ENCODE peak calls at places on chromosomes 3 and 15, in seven cellular contexts. R is activated CD8-positive, alpha-beta memory T cell treated with anti-CD3 and anti-CD28 coated beads for 48 hours; L is NK-92 treated with Interleukin-12 subunit alpha and Interleukin-12 subunit beta, amount 100 ng/mL, for 24 hours; M is stimulated activated CD8-positive, alpha-beta memory T cell treated with anti-CD3 and anti-CD28 coated beads, Interleukin-4, amount 100 ng/mL, for 24 hours; S is HCEC 1CT; K is activated CD4-positive, CD25-positive, alpha-beta regulatory T cell; C is NCI-H1092. Q is an unnamed sample.

GRCh38 chr3:8538904-8539303 is 37.3 kb downstream of the LMCD1 start:
- DNase-seq in R (no peak), L (no peak), M (no peak), S (peak; percentile 47), K (no peak), C (no peak), Q (peak; percentile 53)

GRCh38 chr3:129507181-129507831 is 21.1 kb upstream of the RHO start:
- DNase-seq in R (no peak), L (no peak), M (no peak), S (no peak), K (no peak), C (peak; percentile 43), Q (no peak)

GRCh38 chr3:49013738-49014660 is 4.4 kb downstream of the DALRD3 start:
- DNase-seq in R (no peak), L (no peak), M (no peak), S (no peak), K (peak; percentile 37), C (no peak), Q (no peak)

GRCh38 chr15:27694506-27695077 is 404.5 kb downstream of the OCA2 start:
- DNase-seq in R (no peak), L (no peak), M (no peak), S (no peak), K (no peak), C (no peak), Q (no peak)

GRCh38 chr15:62895905-62896316 is 146.6 kb upstream of the TPM1 start:
- DNase-seq in R (no peak), L (no peak), M (no peak), S (peak; percentile 87), K (no peak), C (no peak), Q (peak; percentile 75)

GRCh38 chr3:23829242-23829934 is 23.6 kb downstream of the UBE2E1 start:
- DNase-seq in R (no peak), L (no peak), M (no peak), S (no peak), K (no peak), C (no peak), Q (no peak)

GRCh38 chr3:123383101-123384053 is 65.5 kb downstream of the ADCY5 start:
- DNase-seq in R (no peak), L (no peak), M (no peak), S (peak; percentile 65), K (no peak), C (no peak), Q (no peak)

GRCh38 chr3:60056394-60056793 is 1006.6 kb upstream of the CFAP20DC start:
- DNase-seq in R (no peak), L (no peak), M (no peak), S (no peak), K (no peak), C (no peak), Q (no peak)

GRCh38 chr15:65323071-65323511 is 18.6 kb downstream of the RNU5B-1 start:
- DNase-seq in R (no peak), L (no peak), M (no peak), S (no peak), K (no peak), C (peak; percentile 89), Q (peak; percentile 41)

GRCh38 chr15:88430051-88430450 is 37.1 kb downstream of the MRPL46 start:
- DNase-seq in R (no peak), L (no peak), M (no peak), S (no peak), K (no peak), C (no peak), Q (no peak)

GRCh38 chr3:184583345-184584000 is 21.9 kb downstream of the EPHB3 start:
- DNase-seq in R (no peak), L (no peak), M (no peak), S (no peak), K (no peak), C (no peak), Q (no peak)

GRCh38 chr3:172103724-172104123 is 64.3 kb downstream of the FNDC3B start:
- DNase-seq in R (no peak), L (no peak), M (no peak), S (peak; percentile 70), K (no peak), C (no peak), Q (peak; percentile 52)

GRCh38 chr3:61414456-61414855 is 146.9 kb upstream of the PTPRG start:
- DNase-seq in R (no peak), L (no peak), M (no peak), S (no peak), K (no peak), C (no peak), Q (no peak)

GRCh38 chr3:20622304-20622703 is 436.3 kb upstream of the SGO1 start:
- DNase-seq in R (no peak), L (no peak), M (no peak), S (peak; percentile 49), K (no peak), C (no peak), Q (no peak)

GRCh38 chr3:182500294-182500693 is 293.0 kb upstream of the ATP11B start:
- DNase-seq in R (no peak), L (no peak), M (no peak), S (no peak), K (no peak), C (no peak), Q (no peak)

GRCh38 chr3:38049358-38050126 is 10.5 kb downstream of the DLEC1 start:
- DNase-seq in R (no peak), L (no peak), M (no peak), S (no peak), K (no peak), C (no peak), Q (no peak)

GRCh38 chr3:2921903-2922302 is 188.3 kb downstream of the IL5RA start:
- DNase-seq in R (no peak), L (no peak), M (no peak), S (no peak), K (no peak), C (no peak), Q (peak; percentile 2)

GRCh38 chr3:159305017-159305416 is 503.2 kb downstream of the MFSD1 start:
- DNase-seq in R (no peak), L (no peak), M (no peak), S (no peak), K (no peak), C (no peak), Q (no peak)

GRCh38 chr3:112818289-112818688 is 28.4 kb downstream of the CD200R1L start:
- DNase-seq in R (no peak), L (peak; percentile 21), M (no peak), S (peak; percentile 72), K (no peak), C (no peak), Q (no peak)

GRCh38 chr3:196868297-196868661 is 559 bp downstream of the SENP5 start:
- DNase-seq in R (no peak), L (no peak), M (no peak), S (peak; percentile 30), K (no peak), C (peak; percentile 3), Q (no peak)

GRCh38 chr3:67109651-67110204 is 111.6 kb downstream of the KBTBD8 start:
- DNase-seq in R (no peak), L (no peak), M (no peak), S (peak; percentile 79), K (no peak), C (no peak), Q (peak; percentile 55)

GRCh38 chr3:138833908-138834358 is 795 bp downstream of the PIK3CB start:
- DNase-seq in R (no peak), L (no peak), M (no peak), S (peak; percentile 15), K (no peak), C (no peak), Q (no peak)

GRCh38 chr15:36970522-36970921 is 129.8 kb downstream of the MEIS2 start:
- DNase-seq in R (no peak), L (no peak), M (no peak), S (no peak), K (no peak), C (peak; percentile 30), Q (no peak)

GRCh38 chr3:136276049-136276755 is 26.1 kb downstream of the PCCB start:
- DNase-seq in R (no peak), L (no peak), M (no peak), S (no peak), K (no peak), C (no peak), Q (no peak)

GRCh38 chr15:80780416-80781221 is 1.4 kb downstream of the CEMIP start:
- DNase-seq in R (no peak), L (no peak), M (no peak), S (peak; percentile 18), K (no peak), C (no peak), Q (no peak)

GRCh38 chr3:113783980-113784379 is 37.1 kb downstream of the ATP6V1A start:
- DNase-seq in R (no peak), L (no peak), M (no peak), S (no peak), K (no peak), C (no peak), Q (no peak)

GRCh38 chr3:113746955-113747718 is at the start of gene ATP6V1A:
- DNase-seq in R (peak; percentile 49), L (peak; percentile 79), M (peak; percentile 48), S (no peak), K (peak; percentile 68), C (peak; percentile 54), Q (no peak)

GRCh38 chr3:30421261-30421660 is 185.1 kb upstream of the TGFBR2 start:
- DNase-seq in R (no peak), L (no peak), M (no peak), S (peak; percentile 92), K (no peak), C (no peak), Q (no peak)

GRCh38 chr3:166478356-166478755 is 641.1 kb upstream of the BCHE start:
- DNase-seq in R (no peak), L (no peak), M (no peak), S (no peak), K (no peak), C (no peak), Q (no peak)

GRCh38 chr3:179081885-179082284 is 10.3 kb upstream of the ZMAT3 start:
- DNase-seq in R (no peak), L (no peak), M (no peak), S (no peak), K (no peak), C (no peak), Q (no peak)

GRCh38 chr3:27623085-27623753 is 98.9 kb downstream of the EOMES start:
- DNase-seq in R (no peak), L (no peak), M (no peak), S (no peak), K (no peak), C (no peak), Q (no peak)

GRCh38 chr15:58309993-58310928 is 121.5 kb upstream of the LIPC start:
- DNase-seq in R (no peak), L (no peak), M (no peak), S (no peak), K (no peak), C (no peak), Q (no peak)

GRCh38 chr3:152323834-152324233 is 55.1 kb downstream of the MBNL1 start:
- DNase-seq in R (no peak), L (no peak), M (no peak), S (no peak), K (no peak), C (no peak), Q (no peak)

GRCh38 chr15:25783607-25784131 is 79.5 kb downstream of the ATP10A start:
- DNase-seq in R (no peak), L (no peak), M (peak; percentile 21), S (peak; percentile 15), K (no peak), C (no peak), Q (no peak)

GRCh38 chr3:142987707-142988106 is 13.7 kb upstream of the U2SURP start:
- DNase-seq in R (no peak), L (no peak), M (no peak), S (peak; percentile 7), K (no peak), C (no peak), Q (peak; percentile 35)

GRCh38 chr3:15601399-15602145 is at the start of the genes BTD and HACL1:
- DNase-seq in R (peak; percentile 91), L (no peak), M (peak; percentile 99), S (peak; percentile 99), K (no peak), C (no peak), Q (peak; percentile 99)

Q was measured in astrocyte of the cerebellum.